ENCODE peak calls at places on chromosome 11, in five cellular contexts. One of them, this sample, is unnamed.

GRCh38 chr11:46555269-46556054 is 38.4 kb downstream of the AMBRA1 start:
- DNase-seq in HepG2: no peak
- DNase-seq in K562: no peak
- DNase-seq in GM12878: peak
- DNase-seq in IMR-90: no peak
- DNase-seq in this sample: no peak

GRCh38 chr11:67420646-67421420 is 5.4 kb downstream of the CARNS1 start:
- DNase-seq in IMR-90: peak
- DNase-seq in GM12878: no peak
- DNase-seq in K562: peak
- DNase-seq in HepG2: peak
- DNase-seq in this sample: peak

GRCh38 chr11:41494716-41495115 is 35.3 kb upstream of the LRRC4C start:
- DNase-seq in K562: no peak
- DNase-seq in HepG2: no peak
- DNase-seq in GM12878: no peak
- DNase-seq in IMR-90: no peak
- DNase-seq in this sample: no peak

GRCh38 chr11:122032317-122032716 is 83.7 kb downstream of the BLID start:
- DNase-seq in GM12878: no peak
- DNase-seq in HepG2: no peak
- DNase-seq in IMR-90: no peak
- DNase-seq in K562: no peak
- DNase-seq in this sample: no peak

GRCh38 chr11:61429346-61429690 is 457 bp downstream of the CPSF7 start:
- DNase-seq in IMR-90: peak
- DNase-seq in K562: peak
- DNase-seq in GM12878: no peak
- DNase-seq in HepG2: peak
- DNase-seq in this sample: peak

GRCh38 chr11:29243616-29244015 is 773.2 kb downstream of the KCNA4 start:
- DNase-seq in IMR-90: peak
- DNase-seq in HepG2: no peak
- DNase-seq in K562: no peak
- DNase-seq in GM12878: no peak
- DNase-seq in this sample: no peak

GRCh38 chr11:1102996-1103395 is 28.3 kb downstream of the MUC2 start:
- DNase-seq in IMR-90: no peak
- DNase-seq in K562: no peak
- DNase-seq in GM12878: no peak
- DNase-seq in HepG2: no peak
- DNase-seq in this sample: no peak

GRCh38 chr11:12125609-12126149 is 15.3 kb downstream of the MICAL2 start:
- DNase-seq in HepG2: no peak
- DNase-seq in GM12878: no peak
- DNase-seq in K562: peak
- DNase-seq in IMR-90: peak
- DNase-seq in this sample: no peak

GRCh38 chr11:17208257-17208999 is 642 bp upstream of the PIK3C2A start:
- DNase-seq in GM12878: no peak
- DNase-seq in K562: peak
- DNase-seq in HepG2: peak
- DNase-seq in IMR-90: peak
- DNase-seq in this sample: peak

GRCh38 chr11:67303132-67303988 is at the start of gene SSH3:
- DNase-seq in K562: no peak
- DNase-seq in HepG2: peak
- DNase-seq in IMR-90: peak
- DNase-seq in GM12878: no peak
- DNase-seq in this sample: peak

GRCh38 chr11:13110929-13111812 is 102.1 kb downstream of the RASSF10 start:
- DNase-seq in K562: peak
- DNase-seq in HepG2: no peak
- DNase-seq in IMR-90: peak
- DNase-seq in GM12878: no peak
- DNase-seq in this sample: peak

GRCh38 chr11:72863091-72863490 is 48.9 kb downstream of the ATG16L2 start:
- DNase-seq in K562: no peak
- DNase-seq in GM12878: no peak
- DNase-seq in HepG2: no peak
- DNase-seq in IMR-90: no peak
- DNase-seq in this sample: no peak

GRCh38 chr11:1877211-1878133 is 14.2 kb downstream of the PRR33 start:
- DNase-seq in GM12878: no peak
- DNase-seq in K562: no peak
- DNase-seq in HepG2: peak
- DNase-seq in IMR-90: no peak
- DNase-seq in this sample: peak

GRCh38 chr11:288328-289144 is at the start of gene PGGHG:
- DNase-seq in IMR-90: no peak
- DNase-seq in HepG2: no peak
- DNase-seq in K562: peak
- DNase-seq in GM12878: no peak
- DNase-seq in this sample: peak

GRCh38 chr11:44306469-44307244 is 3.3 kb downstream of the ALX4 start:
- DNase-seq in IMR-90: no peak
- DNase-seq in HepG2: no peak
- DNase-seq in K562: no peak
- DNase-seq in GM12878: no peak
- DNase-seq in this sample: peak

GRCh38 chr11:86220654-86221053 is 23.9 kb upstream of the EED start:
- DNase-seq in K562: no peak
- DNase-seq in IMR-90: no peak
- DNase-seq in GM12878: no peak
- DNase-seq in HepG2: no peak
- DNase-seq in this sample: no peak

GRCh38 chr11:88814076-88814475 is 251.7 kb downstream of the GRM5 start:
- DNase-seq in HepG2: no peak
- DNase-seq in K562: no peak
- DNase-seq in GM12878: no peak
- DNase-seq in IMR-90: no peak
- DNase-seq in this sample: no peak

GRCh38 chr11:122099345-122100045 is 16.5 kb downstream of the BLID start:
- DNase-seq in GM12878: no peak
- DNase-seq in K562: no peak
- DNase-seq in IMR-90: peak
- DNase-seq in HepG2: no peak
- DNase-seq in this sample: no peak

DNA sequence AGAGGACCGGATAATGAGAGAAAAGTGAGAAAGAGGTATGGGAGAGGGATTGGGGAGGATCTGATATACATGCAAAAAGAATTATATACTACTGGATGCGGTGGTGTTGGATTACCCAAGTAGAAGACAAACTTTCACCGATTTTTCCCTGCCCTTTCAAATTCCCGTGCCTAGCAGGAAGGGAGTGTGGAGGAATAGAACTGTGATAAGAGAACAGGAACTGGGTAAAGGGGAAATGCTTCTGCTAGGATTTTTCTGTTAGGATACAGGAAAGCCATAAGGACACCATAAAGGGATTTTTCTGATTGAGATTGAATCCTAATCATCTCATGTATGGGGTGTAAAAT is 480 bp upstream of the MTMR2 start:
- DNase-seq in K562: no peak
- DNase-seq in GM12878: no peak
- DNase-seq in HepG2: peak
- DNase-seq in IMR-90: peak
- DNase-seq in this sample: no peak
- TF ChIP-seq USF2 in K562: no peak
- TF ChIP-seq USF2 in GM12878: no peak
- TF ChIP-seq USF2 in HepG2: no peak
- TF ChIP-seq USF2 in IMR-90: no peak
- TF ChIP-seq USF2 in this sample: no peak

GRCh38 chr11:69013009-69013951 is at the start of gene MRGPRF:
- DNase-seq in GM12878: no peak
- DNase-seq in IMR-90: peak
- DNase-seq in K562: no peak
- DNase-seq in HepG2: no peak
- DNase-seq in this sample: peak
- TF ChIP-seq MXI1 in GM12878: no peak
- TF ChIP-seq MXI1 in IMR-90: no peak
- TF ChIP-seq MXI1 in K562: no peak
- TF ChIP-seq MXI1 in HepG2: no peak
- TF ChIP-seq MXI1 in this sample: no peak

DNA sequence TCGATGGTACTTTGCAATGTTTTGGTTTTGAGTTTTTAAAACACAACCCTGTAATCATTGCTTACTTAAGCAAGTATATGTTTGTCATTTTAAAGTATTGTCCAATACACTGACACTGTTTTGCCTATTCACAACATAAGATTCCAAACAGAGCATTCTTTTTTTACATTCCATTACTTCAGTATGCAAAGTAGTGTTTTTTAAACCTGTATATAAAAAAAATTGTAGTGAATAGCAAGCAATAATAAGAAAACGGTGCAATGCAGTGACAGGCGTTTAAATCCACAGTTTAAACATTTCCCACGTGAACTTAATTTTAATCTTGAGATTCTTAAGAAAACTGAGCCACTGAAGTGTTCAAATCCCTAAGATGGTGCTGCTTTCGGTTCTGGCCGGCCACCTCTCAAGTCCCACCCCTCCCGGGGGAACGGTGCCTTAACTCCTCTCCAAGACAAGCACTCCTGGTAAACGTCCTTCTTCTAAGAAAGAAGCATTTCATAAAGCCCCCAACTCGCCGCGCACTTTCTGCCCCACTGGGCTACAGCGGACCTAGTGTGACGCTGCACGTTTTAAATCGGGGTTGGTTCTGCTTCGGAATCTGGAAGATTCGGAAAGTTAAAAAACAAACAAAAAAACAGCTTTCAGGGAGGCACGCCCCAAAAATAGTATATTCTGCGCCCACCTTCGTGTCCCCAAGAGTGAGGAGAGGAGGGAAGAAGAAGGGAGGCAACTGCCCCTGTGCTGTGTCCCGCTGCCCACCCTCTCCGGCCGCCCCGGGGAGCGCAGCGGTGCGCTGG is 2.9 kb downstream of the PGR start:
- DNase-seq in HepG2: no peak
- DNase-seq in IMR-90: no peak
- DNase-seq in GM12878: no peak
- DNase-seq in K562: peak
- DNase-seq in this sample: no peak
- H2AFZ ChIP-seq in HepG2: no peak
- H2AFZ ChIP-seq in IMR-90: peak
- H2AFZ ChIP-seq in GM12878: no peak
- H2AFZ ChIP-seq in K562: peak
- H2AFZ ChIP-seq in this sample: peak

GRCh38 chr11:71355266-71355665 is 92.9 kb downstream of the DHCR7 start:
- DNase-seq in GM12878: no peak
- DNase-seq in IMR-90: peak
- DNase-seq in K562: no peak
- DNase-seq in HepG2: no peak
- DNase-seq in this sample: no peak

GRCh38 chr11:71356280-71356876 is 91.8 kb downstream of the DHCR7 start:
- DNase-seq in HepG2: no peak
- DNase-seq in K562: no peak
- DNase-seq in GM12878: no peak
- DNase-seq in IMR-90: no peak
- DNase-seq in this sample: no peak

GRCh38 chr11:71358122-71358728 is 90.0 kb downstream of the DHCR7 start:
- DNase-seq in IMR-90: no peak
- DNase-seq in K562: no peak
- DNase-seq in HepG2: no peak
- DNase-seq in GM12878: no peak
- DNase-seq in this sample: no peak

GRCh38 chr11:71357414-71357813 is 90.8 kb downstream of the DHCR7 start:
- DNase-seq in IMR-90: no peak
- DNase-seq in K562: no peak
- DNase-seq in HepG2: no peak
- DNase-seq in GM12878: no peak
- DNase-seq in this sample: no peak

DNA sequence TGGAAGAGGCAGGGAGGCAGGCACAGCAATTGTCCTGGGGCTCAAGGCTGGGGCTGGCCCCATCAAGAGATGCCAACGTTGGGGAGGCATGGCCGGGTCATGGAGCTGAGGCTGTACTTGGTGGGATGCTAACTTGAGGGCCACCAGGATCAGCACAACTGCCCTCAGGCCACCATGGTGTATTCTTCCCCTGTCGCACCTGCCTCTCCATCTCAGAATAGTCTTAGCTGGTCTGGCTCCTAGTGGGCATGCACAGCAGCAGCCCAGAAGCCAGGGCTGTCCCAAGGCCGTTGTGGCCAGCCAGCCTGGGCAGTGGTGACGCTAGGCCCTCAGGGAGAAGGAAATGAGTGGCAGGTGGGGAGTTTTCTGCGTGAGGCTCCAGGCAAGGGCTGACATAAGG is 91.3 kb downstream of the DHCR7 start:
- DNase-seq in HepG2: no peak
- DNase-seq in K562: no peak
- DNase-seq in GM12878: no peak
- DNase-seq in IMR-90: no peak
- DNase-seq in this sample: no peak
- TF ChIP-seq USF2 in HepG2: no peak
- TF ChIP-seq USF2 in K562: no peak
- TF ChIP-seq USF2 in GM12878: no peak
- TF ChIP-seq USF2 in IMR-90: no peak
- TF ChIP-seq USF2 in this sample: no peak